ENCODE peak calls at places on chromosomes 4 and X, in ten cellular contexts. L is IMR-90; C is AG09309; A is OCI-LY7; R is pancreas; V is PC-9; F is MG63; S is right lobe of liver; E is heart left ventricle; U is CD4-positive, CD25-positive, alpha-beta regulatory T cell. I is an unnamed sample.

GRCh38 chr4:28555851-28556250 is 1695.2 kb downstream of the STIM2 start:
- DNase-seq in L (peak), C (no peak), A (no peak), R (no peak), V (no peak), F (no peak), S (no peak), E (no peak), U (no peak), I (no peak)

GRCh38 chr4:151407466-151408379 is 1.3 kb upstream of the FHIP1A start:
- DNase-seq in L (no peak), C (no peak), A (no peak), R (peak), V (peak), F (no peak), S (peak), E (peak), U (peak), I (peak)

GRCh38 chrX:102154900-102155805 is 624 bp downstream of the BEX5 start:
- DNase-seq in L (no peak), C (no peak), A (no peak), R (peak), V (no peak), F (no peak), S (peak), E (no peak), U (peak), I (peak)

GRCh38 chrX:119040432-119040831 is 32.4 kb upstream of the CT47C1 start:
- DNase-seq in L (no peak), C (no peak), A (no peak), R (no peak), V (no peak), F (no peak), S (no peak), E (no peak), U (no peak), I (no peak)

GRCh38 chrX:154603438-154604430 is 15.3 kb downstream of the CTAG1B start:
- DNase-seq in L (peak), C (no peak), A (no peak), R (no peak), V (peak), F (peak), S (no peak), E (peak), U (no peak), I (no peak)

GRCh38 chrX:47420967-47421366 is 50.6 kb downstream of the ZNF157 start:
- DNase-seq in L (no peak), C (no peak), A (no peak), R (no peak), V (no peak), F (no peak), S (no peak), E (no peak), U (no peak), I (no peak)

GRCh38 chr4:44237643-44238042 is 211.0 kb downstream of the KCTD8 start:
- DNase-seq in L (no peak), C (no peak), A (no peak), R (no peak), V (no peak), F (no peak), S (no peak), E (no peak), U (no peak), I (no peak)

GRCh38 chr4:84325625-84326024 is 173.5 kb downstream of the NKX6-1 start:
- DNase-seq in L (no peak), C (no peak), A (no peak), R (no peak), V (no peak), F (no peak), S (no peak), E (no peak), U (no peak), I (no peak)

GRCh38 chr4:109730294-109731051 is 603 bp upstream of the PLA2G12A start:
- DNase-seq in L (peak), C (peak), A (no peak), R (peak), V (peak), F (peak), S (peak), E (peak), U (no peak), I (peak)

GRCh38 chr4:30866907-30867306 is 146.7 kb downstream of the PCDH7 start:
- DNase-seq in L (no peak), C (no peak), A (no peak), R (no peak), V (peak), F (no peak), S (no peak), E (no peak), U (no peak), I (no peak)

GRCh38 chr4:158211288-158211687 is 1.0 kb downstream of the TMEM144 start:
- DNase-seq in L (no peak), C (no peak), A (no peak), R (peak), V (no peak), F (no peak), S (no peak), E (no peak), U (no peak), I (no peak)
- H3K4me3 ChIP-seq in L (no peak), C (peak), A (no peak), R (peak), V (peak), F (peak), S (no peak), E (peak), U (no peak), I (peak)

GRCh38 chr4:184451726-184452125 is 22.6 kb downstream of the IRF2 start:
- DNase-seq in L (no peak), C (no peak), A (no peak), R (no peak), V (no peak), F (no peak), S (no peak), E (no peak), U (no peak), I (no peak)

GRCh38 chr4:184450743-184451142 is 23.6 kb downstream of the IRF2 start:
- DNase-seq in L (no peak), C (no peak), A (no peak), R (no peak), V (no peak), F (no peak), S (no peak), E (no peak), U (no peak), I (no peak)

GRCh38 chr4:184447664-184448063 is 26.7 kb downstream of the IRF2 start:
- DNase-seq in L (no peak), C (no peak), A (no peak), R (no peak), V (peak), F (no peak), S (no peak), E (no peak), U (no peak), I (no peak)

GRCh38 chr4:184448828-184449227 is 25.5 kb downstream of the IRF2 start:
- DNase-seq in L (peak), C (peak), A (no peak), R (no peak), V (no peak), F (peak), S (no peak), E (peak), U (no peak), I (peak)

GRCh38 chr4:184450045-184450444 is 24.3 kb downstream of the IRF2 start:
- DNase-seq in L (peak), C (peak), A (no peak), R (no peak), V (no peak), F (no peak), S (no peak), E (no peak), U (no peak), I (no peak)
- H3K4me3 ChIP-seq in L (no peak), C (no peak), A (no peak), R (no peak), V (no peak), F (no peak), S (no peak), E (no peak), U (no peak), I (no peak)

DNA sequence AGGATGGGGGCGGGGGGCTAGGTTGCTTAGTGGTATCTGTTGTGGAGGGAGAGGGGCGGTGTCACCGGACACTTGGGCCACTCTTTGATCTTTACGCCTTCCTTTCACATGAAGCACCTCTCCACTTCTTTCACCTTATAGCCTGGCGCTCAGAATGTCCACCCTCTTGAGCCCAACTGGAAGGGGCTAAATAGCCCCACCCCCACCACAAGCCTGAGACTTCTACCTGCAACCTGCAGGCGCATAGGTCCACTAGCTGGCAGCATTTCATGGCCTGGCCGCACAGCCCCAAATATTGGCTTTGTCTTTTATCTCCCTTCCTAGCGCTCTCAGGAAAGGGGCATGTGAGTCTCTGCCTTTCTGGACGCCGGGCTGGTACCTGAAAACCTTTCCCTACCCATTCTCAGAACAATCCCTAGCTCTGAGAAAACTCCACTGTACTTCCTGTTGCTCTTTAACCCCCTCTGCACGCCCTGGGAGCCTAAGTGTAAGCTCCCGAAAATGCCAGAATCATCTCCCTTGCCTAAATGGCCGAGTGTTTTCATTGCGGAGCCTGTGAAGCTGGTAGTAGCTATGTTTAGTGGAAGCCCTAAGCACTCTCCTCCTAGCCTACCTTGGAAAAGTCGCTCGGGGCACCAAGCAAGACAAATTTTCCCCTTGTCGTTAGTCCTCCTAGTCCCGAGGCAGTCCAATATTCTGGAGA is 1.2 kb upstream of the TRPC5 start:
- DNase-seq in L (no peak), C (no peak), A (no peak), R (no peak), V (no peak), F (no peak), S (peak), E (no peak), U (no peak), I (no peak)
- H3K4me3 ChIP-seq in L (no peak), C (no peak), A (no peak), R (no peak), V (no peak), F (no peak), S (peak), E (no peak), U (no peak), I (no peak)

GRCh38 chr4:55358668-55359067 is 12.6 kb downstream of the SRD5A3 start:
- DNase-seq in L (peak), C (peak), A (peak), R (no peak), V (no peak), F (no peak), S (no peak), E (no peak), U (no peak), I (no peak)
- H3K4me3 ChIP-seq in L (no peak), C (no peak), A (peak), R (no peak), V (no peak), F (no peak), S (no peak), E (no peak), U (no peak), I (no peak)

DNA sequence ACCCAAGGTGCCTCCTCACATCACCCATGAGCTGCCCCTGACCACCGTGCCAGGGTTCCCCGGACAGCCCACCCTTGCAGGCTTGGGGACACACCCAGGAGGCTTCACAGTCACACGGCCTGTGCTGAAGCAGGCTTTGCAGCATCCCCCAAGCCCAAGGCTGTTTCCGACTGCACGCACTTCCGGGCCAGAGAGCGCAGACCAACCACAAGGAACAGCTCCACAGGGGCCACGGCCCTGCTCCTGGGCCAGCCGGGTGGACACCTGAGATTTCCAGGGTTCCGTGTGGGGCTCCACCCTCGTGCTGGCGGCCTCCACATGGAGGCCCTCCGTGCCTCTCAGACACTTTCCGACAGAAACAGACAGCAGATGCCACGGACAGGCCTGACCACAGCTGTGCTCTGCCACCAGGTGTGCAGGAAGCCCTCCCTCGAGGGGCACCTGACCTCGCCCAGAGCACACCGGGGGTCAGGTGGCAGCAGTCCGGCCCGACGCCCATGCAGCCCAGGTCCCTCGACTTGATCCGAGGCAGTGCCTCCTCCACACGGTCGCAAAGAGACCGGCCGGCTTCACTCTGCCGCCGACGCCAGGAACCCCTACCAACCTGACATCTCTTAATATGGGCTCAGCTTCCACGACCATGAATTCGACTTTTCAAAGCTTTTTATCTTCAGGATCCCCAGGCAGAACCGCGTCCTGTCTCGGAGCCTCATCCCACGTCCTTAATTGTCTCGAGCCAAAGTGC is 8.0 kb downstream of the CTBP1 start:
- DNase-seq in L (no peak), C (no peak), A (no peak), R (no peak), V (no peak), F (no peak), S (peak), E (peak), U (no peak), I (peak)
- H3K4me3 ChIP-seq in L (no peak), C (no peak), A (no peak), R (no peak), V (no peak), F (no peak), S (no peak), E (no peak), U (no peak), I (no peak)

GRCh38 chrX:97563531-97564133 is 679.9 kb downstream of the RPA4 start:
- DNase-seq in L (peak), C (peak), A (peak), R (no peak), V (peak), F (peak), S (peak), E (peak), U (peak), I (no peak)
- H3K4me3 ChIP-seq in L (peak), C (no peak), A (peak), R (peak), V (no peak), F (peak), S (peak), E (peak), U (peak), I (peak)

DNA sequence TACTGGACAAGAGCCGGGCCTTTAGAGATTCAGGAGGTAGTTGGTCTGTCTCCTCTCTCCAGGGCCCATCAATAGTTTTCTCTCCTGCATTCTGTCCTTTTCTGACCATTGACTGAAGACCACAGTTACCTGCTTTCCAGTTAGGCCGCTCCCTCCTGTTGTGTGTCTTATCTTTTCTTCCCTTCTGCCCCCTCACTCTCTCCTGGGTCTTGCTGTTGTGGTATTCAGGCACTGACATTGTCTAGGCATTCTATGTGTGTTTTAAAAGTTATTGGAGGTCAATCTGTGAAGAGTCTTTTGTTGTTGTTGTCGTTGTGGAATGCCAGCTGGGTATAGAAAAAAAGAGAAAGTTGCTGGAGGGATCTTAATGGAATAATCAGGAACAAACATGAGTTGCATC is 240.5 kb downstream of the C4orf33 start:
- DNase-seq in L (no peak), C (no peak), A (no peak), R (no peak), V (no peak), F (no peak), S (no peak), E (no peak), U (no peak), I (no peak)
- H3K4me3 ChIP-seq in L (no peak), C (no peak), A (no peak), R (no peak), V (no peak), F (no peak), S (no peak), E (no peak), U (no peak), I (no peak)

GRCh38 chrX:150527108-150527507 is 41.3 kb upstream of the MTM1 start:
- DNase-seq in L (no peak), C (no peak), A (no peak), R (no peak), V (no peak), F (no peak), S (no peak), E (no peak), U (no peak), I (no peak)
- H3K4me3 ChIP-seq in L (no peak), C (no peak), A (no peak), R (no peak), V (no peak), F (no peak), S (no peak), E (no peak), U (no peak), I (no peak)